ENCODE peak calls at places on chromosomes 7 and 10, in six cellular contexts. C, Y, R, B, H and T are unnamed samples.

GRCh38 chr7:20412023-20412422 is 81.3 kb downstream of the ITGB8 start:
- DNase-seq in R (no peak), C (no peak), H (no peak), Y (no peak), B (no peak), T (no peak)

GRCh38 chr10:127313996-127314700 is 117.8 kb upstream of the INSYN2A start:
- DNase-seq in R (no peak), B (no peak), C (no peak), H (no peak), Y (no peak), T (no peak)

GRCh38 chr10:31340343-31340742 is 21.3 kb downstream of the ZEB1 start:
- DNase-seq in C (no peak), B (no peak), R (peak), Y (no peak), H (no peak), T (no peak)

GRCh38 chr7:156069897-156070296 is 257.6 kb upstream of the SHH start:
- DNase-seq in H (no peak), R (no peak), Y (no peak), B (no peak), C (no peak), T (no peak)

GRCh38 chr7:130277763-130278643 is 11.3 kb downstream of the CPA2 start:
- DNase-seq in H (no peak), R (peak), B (peak), Y (peak), C (no peak), T (no peak)

GRCh38 chr10:79103585-79103984 is 34.8 kb downstream of the ZMIZ1 start:
- DNase-seq in B (no peak), Y (no peak), H (no peak), C (peak), R (no peak), T (no peak)

GRCh38 chr10:78952686-78953085 is 116.1 kb upstream of the ZMIZ1 start:
- DNase-seq in Y (no peak), B (peak), R (no peak), H (no peak), C (no peak), T (no peak)

GRCh38 chr7:137342340-137342739 is 1.2 kb downstream of the PTN start:
- DNase-seq in R (no peak), H (no peak), C (no peak), B (no peak), Y (no peak), T (no peak)

GRCh38 chr10:12720217-12720981 is 281.1 kb downstream of the CCDC3 start:
- DNase-seq in R (peak), Y (peak), C (no peak), H (peak), B (peak), T (peak)

GRCh38 chr7:13848576-13849527 is 140.6 kb downstream of the ETV1 start:
- DNase-seq in C (no peak), H (no peak), R (no peak), Y (no peak), B (no peak), T (no peak)

GRCh38 chr10:121481222-121481621 is 117.0 kb downstream of the FGFR2 start:
- DNase-seq in H (no peak), B (no peak), R (peak), Y (no peak), C (no peak), T (no peak)

GRCh38 chr7:39341083-39341482 is 225.1 kb upstream of the YAE1 start:
- DNase-seq in H (no peak), Y (no peak), R (no peak), B (no peak), C (no peak), T (no peak)

GRCh38 chr7:25382175-25382574 is 153.9 kb upstream of the NPVF start:
- DNase-seq in R (no peak), C (no peak), Y (no peak), B (no peak), H (no peak), T (no peak)

GRCh38 chr10:61751599-61751998 is 88.9 kb downstream of the CABCOCO1 start:
- DNase-seq in Y (no peak), R (no peak), H (no peak), C (no peak), B (no peak), T (no peak)

GRCh38 chr10:29841724-29842649 is 207.2 kb upstream of the SVIL start:
- DNase-seq in B (peak), R (peak), C (no peak), H (peak), Y (no peak), T (peak)

GRCh38 chr10:46006219-46006618 is 24.2 kb downstream of the NCOA4 start:
- DNase-seq in B (no peak), R (no peak), C (no peak), H (no peak), Y (no peak), T (peak)

GRCh38 chr7:128908750-128909385 is 1.6 kb downstream of the KCP start:
- DNase-seq in B (no peak), H (no peak), R (no peak), Y (no peak), C (peak), T (no peak)

GRCh38 chr10:13690281-13690825 is 103.6 kb downstream of the PRPF18 start:
- DNase-seq in Y (no peak), C (peak), H (peak), B (no peak), R (no peak), T (peak)

GRCh38 chr7:142375710-142376313 is 118.0 kb upstream of the PRSS58 start:
- DNase-seq in B (no peak), Y (no peak), H (peak), C (no peak), R (peak), T (peak)

GRCh38 chr10:99809931-99810615 is 27.6 kb downstream of the ABCC2 start:
- DNase-seq in B (no peak), R (peak), H (no peak), C (no peak), Y (no peak), T (no peak)

GRCh38 chr10:124916098-124916584 is 25.8 kb upstream of the ZRANB1 start:
- DNase-seq in Y (no peak), R (peak), C (no peak), H (no peak), B (no peak), T (no peak)

GRCh38 chr10:91381562-91381923 is 28.6 kb upstream of the HECTD2 start:
- DNase-seq in Y (peak), B (peak), H (no peak), R (no peak), C (no peak), T (no peak)

GRCh38 chr10:43687373-43687772 is 38.7 kb upstream of the ZNF32 start:
- DNase-seq in H (no peak), C (no peak), B (no peak), R (no peak), Y (no peak), T (no peak)

GRCh38 chr7:155785536-155785935 is 26.7 kb downstream of the SHH start:
- DNase-seq in B (no peak), Y (no peak), H (no peak), C (no peak), R (no peak), T (no peak)

GRCh38 chr10:126496771-126497545 is 108.7 kb upstream of the ADAM12 start:
- DNase-seq in C (no peak), H (no peak), B (no peak), Y (no peak), R (no peak), T (no peak)

GRCh38 chr7:11458736-11459483 is 373.1 kb downstream of the THSD7A start:
- DNase-seq in H (no peak), B (no peak), R (no peak), Y (no peak), C (no peak), T (peak)

GRCh38 chr7:116968626-116969025 is 15.3 kb downstream of the ST7 start:
- DNase-seq in B (no peak), H (no peak), R (no peak), C (no peak), Y (no peak), T (no peak)
- H3K27ac ChIP-seq in B (no peak), H (no peak), R (no peak), C (no peak), Y (no peak), T (no peak)

GRCh38 chr7:79046061-79046460 is 407.4 kb downstream of the MAGI2 start:
- DNase-seq in R (no peak), C (no peak), H (no peak), B (no peak), Y (no peak), T (no peak)
- H3K27ac ChIP-seq in R (no peak), C (no peak), H (no peak), B (no peak), Y (no peak), T (no peak)

GRCh38 chr7:47576909-47577255 is 5.0 kb downstream of the TNS3 start:
- DNase-seq in H (peak), R (no peak), Y (no peak), B (no peak), C (no peak), T (no peak)

GRCh38 chr7:47577351-47577919 is 4.5 kb downstream of the TNS3 start:
- DNase-seq in R (no peak), H (no peak), C (peak), B (peak), Y (no peak), T (no peak)

GRCh38 chr7:47580175-47580701 is 1.7 kb downstream of the TNS3 start:
- DNase-seq in H (peak), Y (no peak), R (peak), C (no peak), B (no peak), T (no peak)

GRCh38 chr7:47579458-47579857 is 2.5 kb downstream of the TNS3 start:
- DNase-seq in C (no peak), B (no peak), R (no peak), H (no peak), Y (no peak), T (no peak)

GRCh38 chr7:47578581-47579270 is 3.2 kb downstream of the TNS3 start:
- DNase-seq in H (no peak), B (no peak), R (peak), C (no peak), Y (no peak), T (no peak)
- H3K27ac ChIP-seq in H (peak), B (peak), R (peak), C (peak), Y (no peak), T (no peak)

DNA sequence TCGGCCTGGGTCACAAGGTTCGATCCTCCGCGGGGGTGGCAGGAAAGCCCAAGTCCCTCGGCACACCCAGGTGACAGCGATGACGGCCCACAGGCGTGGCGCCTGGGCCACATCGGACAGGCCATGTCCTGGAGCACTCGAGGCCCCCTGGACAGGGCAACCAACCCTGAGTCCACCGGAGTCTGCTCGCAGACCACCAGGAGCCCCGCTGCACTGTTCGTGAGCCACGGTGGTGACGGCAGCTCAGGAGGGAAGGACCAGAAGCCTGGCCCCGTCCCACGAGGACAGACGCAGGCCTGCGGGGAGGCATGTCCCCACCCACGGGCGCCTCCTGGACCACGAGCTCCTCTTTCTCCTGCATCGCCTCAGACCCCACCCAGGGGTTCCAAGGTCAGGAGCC is 22.4 kb upstream of the GPR146 start:
- DNase-seq in B (no peak), R (no peak), H (no peak), C (peak), Y (no peak), T (no peak)
- H3K27ac ChIP-seq in B (no peak), R (no peak), H (no peak), C (no peak), Y (no peak), T (no peak)